ENCODE peak calls at places on chromosome 2, in four cellular contexts. X, J, L and U are unnamed samples.

GRCh38 chr2:168311265-168311925 is 64.0 kb upstream of the STK39 start:
- DNase-seq in X (no peak), J (no peak), L (no peak), U (no peak)

GRCh38 chr2:240983996-240984498 is 14.4 kb upstream of the SNED1 start:
- DNase-seq in X (no peak), J (peak; percentile 60), L (no peak), U (peak; percentile 77)

GRCh38 chr2:32752205-32752604 is 124.4 kb downstream of the TTC27 start:
- DNase-seq in X (no peak), J (no peak), L (no peak), U (no peak)

GRCh38 chr2:3345621-3346020 is 32.0 kb downstream of the EIPR1 start:
- DNase-seq in X (no peak), J (no peak), L (no peak), U (no peak)

GRCh38 chr2:16625201-16625729 is 40.4 kb downstream of the CYRIA start:
- DNase-seq in X (no peak), J (no peak), L (no peak), U (no peak)

GRCh38 chr2:64035067-64035942 is 16.1 kb upstream of the VPS54 start:
- DNase-seq in X (no peak), J (no peak), L (no peak), U (no peak)

GRCh38 chr2:223383315-223383714 is 218.8 kb downstream of the SCG2 start:
- DNase-seq in X (no peak), J (no peak), L (no peak), U (no peak)

GRCh38 chr2:163681765-163682164 is 54.0 kb downstream of the FIGN start:
- DNase-seq in X (no peak), J (peak; percentile 86), L (no peak), U (no peak)

GRCh38 chr2:72103690-72104089 is 44.0 kb downstream of the CYP26B1 start:
- DNase-seq in X (no peak), J (no peak), L (no peak), U (no peak)

GRCh38 chr2:233848276-233848675 is 6.1 kb downstream of the HJURP start:
- DNase-seq in X (no peak), J (peak; percentile 42), L (no peak), U (no peak)

GRCh38 chr2:11819235-11819729 is 72.8 kb downstream of the LPIN1 start:
- DNase-seq in X (no peak), J (no peak), L (no peak), U (no peak)

GRCh38 chr2:105325389-105325963 is 4.1 kb downstream of the TGFBRAP1 start:
- DNase-seq in X (no peak), J (no peak), L (no peak), U (no peak)